ENCODE peak calls at places on chromosomes 1 and 21, in nine cellular contexts. One of them, this sample, is unnamed.
A peak's percentile ranks its signal among the peaks of the same experiment; 100 is the strongest.

GRCh38 chr1:230277201-230277771 is 148.8 kb downstream of the PGBD5 start:
- DNase-seq in heart left ventricle: no peak
- DNase-seq in lower lobe of right lung: peak; percentile 18
- DNase-seq in CD8-positive, alpha-beta T cell: peak; percentile 61
- DNase-seq in vagina: no peak
- DNase-seq in CD4-positive, CD25-positive, alpha-beta regulatory T cell: no peak
- DNase-seq in astrocyte: no peak
- DNase-seq in right lobe of liver: no peak
- DNase-seq in cardiac muscle cell: no peak
- DNase-seq in this sample: no peak

GRCh38 chr1:210901981-210902770 is 231.8 kb downstream of the KCNH1 start:
- DNase-seq in cardiac muscle cell: no peak
- DNase-seq in lower lobe of right lung: no peak
- DNase-seq in vagina: no peak
- DNase-seq in CD8-positive, alpha-beta T cell: no peak
- DNase-seq in heart left ventricle: no peak
- DNase-seq in CD4-positive, CD25-positive, alpha-beta regulatory T cell: no peak
- DNase-seq in right lobe of liver: no peak
- DNase-seq in astrocyte: no peak
- DNase-seq in this sample: no peak

GRCh38 chr1:7225711-7226505 is 440.7 kb downstream of the CAMTA1 start:
- DNase-seq in heart left ventricle: no peak
- DNase-seq in CD8-positive, alpha-beta T cell: no peak
- DNase-seq in lower lobe of right lung: no peak
- DNase-seq in right lobe of liver: no peak
- DNase-seq in CD4-positive, CD25-positive, alpha-beta regulatory T cell: no peak
- DNase-seq in vagina: no peak
- DNase-seq in cardiac muscle cell: no peak
- DNase-seq in astrocyte: no peak
- DNase-seq in this sample: no peak

GRCh38 chr1:1264026-1264425 is 9.6 kb downstream of the UBE2J2 start:
- DNase-seq in CD4-positive, CD25-positive, alpha-beta regulatory T cell: no peak
- DNase-seq in vagina: no peak
- DNase-seq in CD8-positive, alpha-beta T cell: no peak
- DNase-seq in right lobe of liver: no peak
- DNase-seq in cardiac muscle cell: no peak
- DNase-seq in astrocyte: no peak
- DNase-seq in heart left ventricle: no peak
- DNase-seq in lower lobe of right lung: no peak
- DNase-seq in this sample: no peak

GRCh38 chr21:46221664-46222435 is 6.7 kb downstream of the LSS start:
- DNase-seq in heart left ventricle: peak; percentile 77
- DNase-seq in cardiac muscle cell: no peak
- DNase-seq in CD8-positive, alpha-beta T cell: no peak
- DNase-seq in CD4-positive, CD25-positive, alpha-beta regulatory T cell: no peak
- DNase-seq in lower lobe of right lung: no peak
- DNase-seq in vagina: no peak
- DNase-seq in astrocyte: no peak
- DNase-seq in right lobe of liver: no peak
- DNase-seq in this sample: no peak

GRCh38 chr1:107254306-107254705 is 113.5 kb downstream of the NTNG1 start:
- DNase-seq in CD8-positive, alpha-beta T cell: no peak
- DNase-seq in vagina: no peak
- DNase-seq in astrocyte: no peak
- DNase-seq in CD4-positive, CD25-positive, alpha-beta regulatory T cell: no peak
- DNase-seq in cardiac muscle cell: peak; percentile 34
- DNase-seq in right lobe of liver: no peak
- DNase-seq in lower lobe of right lung: no peak
- DNase-seq in heart left ventricle: no peak
- DNase-seq in this sample: no peak

GRCh38 chr1:210757677-210758076 is 376.3 kb downstream of the KCNH1 start:
- DNase-seq in right lobe of liver: no peak
- DNase-seq in CD8-positive, alpha-beta T cell: no peak
- DNase-seq in lower lobe of right lung: no peak
- DNase-seq in heart left ventricle: no peak
- DNase-seq in astrocyte: no peak
- DNase-seq in vagina: peak; percentile 43
- DNase-seq in cardiac muscle cell: no peak
- DNase-seq in CD4-positive, CD25-positive, alpha-beta regulatory T cell: no peak
- DNase-seq in this sample: no peak

GRCh38 chr1:78323311-78323710 is 167.5 kb upstream of the PTGFR start:
- DNase-seq in cardiac muscle cell: no peak
- DNase-seq in vagina: no peak
- DNase-seq in CD8-positive, alpha-beta T cell: no peak
- DNase-seq in heart left ventricle: no peak
- DNase-seq in lower lobe of right lung: no peak
- DNase-seq in astrocyte: peak; percentile 47
- DNase-seq in CD4-positive, CD25-positive, alpha-beta regulatory T cell: no peak
- DNase-seq in right lobe of liver: no peak
- DNase-seq in this sample: no peak

GRCh38 chr1:210597555-210598134 is 268.9 kb downstream of the HHAT start:
- DNase-seq in heart left ventricle: no peak
- DNase-seq in CD8-positive, alpha-beta T cell: no peak
- DNase-seq in astrocyte: peak; percentile 97
- DNase-seq in right lobe of liver: no peak
- DNase-seq in lower lobe of right lung: no peak
- DNase-seq in CD4-positive, CD25-positive, alpha-beta regulatory T cell: no peak
- DNase-seq in vagina: no peak
- DNase-seq in cardiac muscle cell: no peak
- DNase-seq in this sample: no peak

GRCh38 chr1:100539836-100540536 is 2.0 kb downstream of the GPR88 start:
- DNase-seq in cardiac muscle cell: peak; percentile 50
- DNase-seq in astrocyte: peak; percentile 22
- DNase-seq in right lobe of liver: peak; percentile 62
- DNase-seq in heart left ventricle: peak; percentile 46
- DNase-seq in vagina: no peak
- DNase-seq in CD8-positive, alpha-beta T cell: peak; percentile 24
- DNase-seq in lower lobe of right lung: peak; percentile 52
- DNase-seq in CD4-positive, CD25-positive, alpha-beta regulatory T cell: no peak
- DNase-seq in this sample: peak; percentile 39

DNA sequence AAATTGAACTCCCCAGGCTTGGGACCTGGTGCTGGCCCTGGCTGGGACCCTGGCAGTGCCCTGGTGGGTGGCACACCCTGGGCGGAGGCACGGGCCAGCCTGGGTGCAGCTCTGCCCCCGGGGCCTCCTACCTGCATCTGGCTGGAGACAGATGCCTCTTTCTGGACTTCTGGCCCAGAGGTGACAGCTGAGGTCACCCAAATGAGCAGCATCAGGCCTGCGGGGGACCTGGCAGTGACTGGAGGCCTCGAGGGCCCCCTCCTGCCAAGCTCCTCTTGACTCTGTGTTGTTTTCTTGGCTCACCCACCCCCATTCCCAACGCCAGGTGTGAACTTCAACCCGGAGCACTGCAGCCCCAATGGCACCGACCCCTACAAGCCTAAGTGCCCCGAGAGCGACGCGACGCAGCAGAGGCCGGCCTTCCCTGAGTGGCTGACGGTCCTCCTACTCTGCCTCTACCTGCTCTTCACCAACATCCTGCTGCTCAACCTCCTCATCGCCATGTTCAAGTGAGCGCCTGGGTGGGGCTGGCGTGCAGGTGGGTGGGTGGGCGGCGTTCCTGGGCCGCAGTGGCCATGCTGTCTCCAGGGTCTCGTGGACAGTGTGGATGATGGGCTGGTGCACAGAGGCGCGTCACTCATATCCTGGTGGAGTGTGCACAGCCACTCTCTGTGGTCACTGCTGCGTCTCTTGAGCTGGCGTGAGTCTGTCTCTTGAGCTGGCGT is 41.6 kb upstream of the LRRC3 start:
- DNase-seq in CD4-positive, CD25-positive, alpha-beta regulatory T cell: no peak
- DNase-seq in CD8-positive, alpha-beta T cell: no peak
- DNase-seq in right lobe of liver: peak; percentile 35
- DNase-seq in heart left ventricle: no peak
- DNase-seq in cardiac muscle cell: no peak
- DNase-seq in vagina: no peak
- DNase-seq in astrocyte: no peak
- DNase-seq in lower lobe of right lung: no peak
- DNase-seq in this sample: no peak
- H3K9me3 ChIP-seq in CD4-positive, CD25-positive, alpha-beta regulatory T cell: no peaks in the 10 kb centered on the region
- H3K9me3 ChIP-seq in CD8-positive, alpha-beta T cell: no peaks in the 10 kb centered on the region
- H3K9me3 ChIP-seq in right lobe of liver: no peaks in the 10 kb centered on the region
- H3K9me3 ChIP-seq in heart left ventricle: peaks cover 3% of the 10 kb centered on the region
- H3K9me3 ChIP-seq in cardiac muscle cell: no peaks in the 10 kb centered on the region
- H3K9me3 ChIP-seq in vagina: no peaks in the 10 kb centered on the region
- H3K9me3 ChIP-seq in astrocyte: no peaks in the 10 kb centered on the region
- H3K9me3 ChIP-seq in lower lobe of right lung: no peaks in the 10 kb centered on the region
- H3K9me3 ChIP-seq in this sample: no peaks in the 10 kb centered on the region

DNA sequence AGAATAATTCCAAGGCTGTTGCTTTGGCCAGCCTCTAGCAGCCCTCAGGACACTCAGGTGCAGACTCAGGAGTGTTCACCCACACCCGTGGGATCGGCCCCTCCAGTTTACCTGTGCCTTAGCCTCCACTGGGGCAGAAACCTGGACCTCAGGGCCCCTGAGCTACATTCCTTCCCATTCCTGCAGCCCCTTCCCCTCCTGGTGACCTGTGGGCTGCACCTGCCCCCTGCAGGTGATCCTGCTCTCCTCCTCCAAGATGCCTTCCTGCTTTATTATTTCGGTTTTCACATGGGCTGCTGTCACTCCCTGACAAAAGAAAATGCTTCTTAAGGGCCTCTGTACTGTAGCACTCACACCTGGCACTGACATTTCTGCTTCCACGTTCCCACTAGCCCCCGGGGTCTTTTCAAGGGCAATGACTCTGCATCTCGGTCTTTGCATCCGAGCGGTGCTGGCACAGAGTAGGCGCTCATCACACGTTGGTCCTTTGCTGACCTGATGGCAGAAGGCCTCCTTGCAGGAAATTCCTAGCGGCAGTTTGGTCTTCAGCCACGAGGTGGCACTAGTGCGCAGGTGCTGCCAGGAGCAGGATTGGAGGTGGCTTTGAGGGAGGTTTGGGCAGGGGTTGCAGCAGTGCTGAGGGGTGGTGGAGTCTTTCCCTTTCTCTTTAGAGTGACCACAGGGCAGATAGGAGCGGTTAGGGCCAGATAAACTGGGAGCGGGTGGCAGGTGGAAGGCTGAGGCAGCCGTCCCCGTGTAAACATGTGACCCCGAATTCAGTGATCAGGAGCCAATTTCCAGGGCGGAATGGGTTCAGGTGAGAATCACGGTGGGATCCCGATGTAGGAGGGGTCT is 25.3 kb upstream of the ETV3 start:
- DNase-seq in astrocyte: no peak
- DNase-seq in CD8-positive, alpha-beta T cell: peak; percentile 57
- DNase-seq in vagina: no peak
- DNase-seq in CD4-positive, CD25-positive, alpha-beta regulatory T cell: peak; percentile 53
- DNase-seq in cardiac muscle cell: peak; percentile 73
- DNase-seq in right lobe of liver: peak; percentile 71
- DNase-seq in heart left ventricle: peak; percentile 60
- DNase-seq in lower lobe of right lung: peak; percentile 68
- DNase-seq in this sample: peak; percentile 59
- H3K4me3 ChIP-seq in astrocyte: no peak overlapping the region
- H3K4me3 ChIP-seq in CD8-positive, alpha-beta T cell: no peak overlapping the region
- H3K4me3 ChIP-seq in vagina: no peak overlapping the region
- H3K4me3 ChIP-seq in CD4-positive, CD25-positive, alpha-beta regulatory T cell: no peak overlapping the region
- H3K4me3 ChIP-seq in cardiac muscle cell: no peak overlapping the region
- H3K4me3 ChIP-seq in right lobe of liver: no peak overlapping the region
- H3K4me3 ChIP-seq in heart left ventricle: no peak overlapping the region
- H3K4me3 ChIP-seq in lower lobe of right lung: no peak overlapping the region
- H3K4me3 ChIP-seq in this sample: no peak overlapping the region

DNA sequence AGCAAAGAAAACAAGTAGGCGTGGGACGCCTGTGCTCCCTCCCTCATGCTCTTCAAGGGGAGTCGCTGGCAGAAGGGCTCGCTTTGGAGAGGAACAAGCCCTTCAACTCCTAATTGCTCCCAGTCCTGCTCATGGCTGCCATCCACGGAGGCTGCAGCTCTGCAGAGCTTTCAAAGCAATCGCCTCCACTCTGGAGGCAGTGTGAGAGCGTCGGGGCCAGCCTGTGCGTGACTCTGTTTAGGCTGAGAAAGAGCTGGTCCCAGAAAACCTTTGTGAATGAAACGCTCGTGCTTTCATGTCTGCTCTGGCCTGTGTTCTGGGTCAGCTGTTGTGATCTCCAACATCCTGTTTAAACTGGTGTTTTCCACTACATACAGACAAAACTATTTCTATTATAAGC is 23.9 kb upstream of the RUNX1 start:
- DNase-seq in CD8-positive, alpha-beta T cell: no peak
- DNase-seq in right lobe of liver: no peak
- DNase-seq in lower lobe of right lung: no peak
- DNase-seq in astrocyte: no peak
- DNase-seq in CD4-positive, CD25-positive, alpha-beta regulatory T cell: no peak
- DNase-seq in vagina: no peak
- DNase-seq in heart left ventricle: peak; percentile 48
- DNase-seq in cardiac muscle cell: no peak
- DNase-seq in this sample: no peak
- H3K9me3 ChIP-seq in CD8-positive, alpha-beta T cell: no peaks in the 10 kb centered on the region
- H3K9me3 ChIP-seq in right lobe of liver: no peaks in the 10 kb centered on the region
- H3K9me3 ChIP-seq in lower lobe of right lung: no peaks in the 10 kb centered on the region
- H3K9me3 ChIP-seq in astrocyte: no peaks in the 10 kb centered on the region
- H3K9me3 ChIP-seq in CD4-positive, CD25-positive, alpha-beta regulatory T cell: no peaks in the 10 kb centered on the region
- H3K9me3 ChIP-seq in vagina: no peaks in the 10 kb centered on the region
- H3K9me3 ChIP-seq in heart left ventricle: peaks cover 7% of the 10 kb centered on the region
- H3K9me3 ChIP-seq in cardiac muscle cell: no peaks in the 10 kb centered on the region
- H3K9me3 ChIP-seq in this sample: no peaks in the 10 kb centered on the region

GRCh38 chr1:228381336-228381735 is 25.3 kb downstream of the TRIM11 start:
- DNase-seq in vagina: no peak
- DNase-seq in lower lobe of right lung: no peak
- DNase-seq in CD8-positive, alpha-beta T cell: no peak
- DNase-seq in astrocyte: no peak
- DNase-seq in CD4-positive, CD25-positive, alpha-beta regulatory T cell: no peak
- DNase-seq in heart left ventricle: no peak
- DNase-seq in cardiac muscle cell: no peak
- DNase-seq in right lobe of liver: no peak
- DNase-seq in this sample: no peak

GRCh38 chr1:228378453-228379164 is 28.0 kb downstream of the TRIM11 start:
- DNase-seq in lower lobe of right lung: peak; percentile 83
- DNase-seq in CD4-positive, CD25-positive, alpha-beta regulatory T cell: peak; percentile 37
- DNase-seq in CD8-positive, alpha-beta T cell: peak; percentile 59
- DNase-seq in heart left ventricle: peak; percentile 80
- DNase-seq in astrocyte: peak; percentile 51
- DNase-seq in right lobe of liver: peak; percentile 67
- DNase-seq in vagina: no peak
- DNase-seq in cardiac muscle cell: peak; percentile 93
- DNase-seq in this sample: peak; percentile 16

GRCh38 chr1:228377664-228378452 is 28.8 kb downstream of the TRIM11 start:
- DNase-seq in CD4-positive, CD25-positive, alpha-beta regulatory T cell: no peak
- DNase-seq in CD8-positive, alpha-beta T cell: peak; percentile 3
- DNase-seq in lower lobe of right lung: peak; percentile 71
- DNase-seq in right lobe of liver: peak; percentile 54
- DNase-seq in cardiac muscle cell: no peak
- DNase-seq in vagina: no peak
- DNase-seq in astrocyte: no peak
- DNase-seq in heart left ventricle: no peak
- DNase-seq in this sample: no peak

GRCh38 chr1:228379165-228379460 is 27.5 kb downstream of the TRIM11 start:
- DNase-seq in heart left ventricle: no peak
- DNase-seq in CD8-positive, alpha-beta T cell: no peak
- DNase-seq in astrocyte: peak; percentile 2
- DNase-seq in CD4-positive, CD25-positive, alpha-beta regulatory T cell: no peak
- DNase-seq in lower lobe of right lung: peak; percentile 62
- DNase-seq in cardiac muscle cell: peak; percentile 29
- DNase-seq in vagina: no peak
- DNase-seq in right lobe of liver: no peak
- DNase-seq in this sample: no peak

DNA sequence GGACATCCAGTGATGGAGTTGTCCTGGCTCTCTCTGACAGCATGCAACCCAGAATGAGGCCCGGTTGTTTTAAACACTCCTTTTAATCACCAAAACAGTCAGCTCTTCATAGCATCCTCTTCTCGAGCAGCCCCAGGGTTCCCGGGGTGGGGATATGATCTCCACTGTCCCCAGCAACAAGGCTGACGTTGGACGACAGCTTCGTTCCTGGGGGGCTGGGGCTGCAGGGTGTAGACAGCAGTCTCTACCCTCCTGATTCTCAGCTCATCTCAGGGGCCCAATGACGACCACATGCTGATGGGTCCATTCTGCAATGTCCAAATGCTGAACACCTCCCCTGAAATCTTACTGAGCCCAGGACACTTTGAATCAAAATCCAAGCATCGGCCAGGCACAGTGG is 27.0 kb downstream of the TRIM11 start:
- DNase-seq in vagina: no peak
- DNase-seq in cardiac muscle cell: no peak
- DNase-seq in heart left ventricle: no peak
- DNase-seq in CD4-positive, CD25-positive, alpha-beta regulatory T cell: no peak
- DNase-seq in astrocyte: no peak
- DNase-seq in lower lobe of right lung: peak; percentile 32
- DNase-seq in CD8-positive, alpha-beta T cell: peak; percentile 17
- DNase-seq in right lobe of liver: peak; percentile 21
- DNase-seq in this sample: no peak
- H3K4me3 ChIP-seq in vagina: peak overlapping the region; percentile 62
- H3K4me3 ChIP-seq in cardiac muscle cell: no peak overlapping the region
- H3K4me3 ChIP-seq in heart left ventricle: no peak overlapping the region
- H3K4me3 ChIP-seq in CD4-positive, CD25-positive, alpha-beta regulatory T cell: no peak overlapping the region
- H3K4me3 ChIP-seq in astrocyte: no peak overlapping the region
- H3K4me3 ChIP-seq in lower lobe of right lung: peak overlapping the region; percentile 56
- H3K4me3 ChIP-seq in CD8-positive, alpha-beta T cell: no peak overlapping the region
- H3K4me3 ChIP-seq in right lobe of liver: no peak overlapping the region
- H3K4me3 ChIP-seq in this sample: no peak overlapping the region